ENCODE peak calls at places on chromosomes 2 and 18, in ten cellular contexts. N is fibroblast of lung, K is breast epithelium, J is thoracic aorta, W is AG10803, C is fibroblast of the aortic adventitia, P is endothelial cell, Z is WTC11, D is nephron progenitor cell, A is psoas muscle. U is an unnamed sample.

GRCh38 chr18:43620936-43621335 is 343.6 kb upstream of the SYT4 start:
- DNase-seq in Z (no peak), A (no peak), N (peak), C (peak), P (no peak), J (no peak), W (peak), K (no peak), D (peak), U (no peak)

GRCh38 chr2:94874277-94874997 is 3.2 kb downstream of the TEKT4 start:
- DNase-seq in J (no peak), Z (peak), W (peak), A (no peak), D (peak), C (peak), P (peak), N (peak), K (no peak), U (peak)

GRCh38 chr18:22872894-22873537 is 60.1 kb upstream of the RBBP8 start:
- DNase-seq in P (no peak), Z (no peak), D (no peak), J (no peak), C (peak), N (no peak), W (no peak), K (no peak), A (no peak), U (no peak)

GRCh38 chr2:184598313-184599053 is at the start of gene ZNF804A:
- DNase-seq in D (peak), Z (peak), J (no peak), K (no peak), N (peak), W (peak), P (peak), C (peak), A (peak), U (peak)

GRCh38 chr2:191230174-191230573 is 15.0 kb upstream of the MYO1B start:
- DNase-seq in A (no peak), J (no peak), P (no peak), N (peak), W (peak), D (no peak), C (peak), Z (no peak), K (no peak), U (no peak)

GRCh38 chr2:241788572-241788971 is 11.9 kb downstream of the GAL3ST2 start:
- DNase-seq in J (no peak), N (no peak), P (no peak), D (no peak), C (no peak), Z (no peak), A (no peak), W (no peak), K (peak), U (no peak)

GRCh38 chr18:34738173-34738894 is 28.2 kb downstream of the DTNA start:
- DNase-seq in P (no peak), C (peak), D (no peak), W (no peak), Z (no peak), J (no peak), K (no peak), A (no peak), N (peak), U (no peak)

GRCh38 chr2:225996477-225996858 is 597.0 kb downstream of the NYAP2 start:
- DNase-seq in D (no peak), C (no peak), N (no peak), W (peak), P (no peak), K (no peak), A (no peak), Z (no peak), J (no peak), U (no peak)

GRCh38 chr2:65402780-65403528 is 29.4 kb downstream of the SPRED2 start:
- DNase-seq in A (no peak), D (no peak), K (no peak), C (peak), J (no peak), Z (no peak), P (no peak), W (peak), N (peak), U (no peak)

GRCh38 chr18:78799382-78800089 is 180.1 kb upstream of the SALL3 start:
- DNase-seq in C (no peak), P (no peak), Z (no peak), N (no peak), A (no peak), W (no peak), K (no peak), D (no peak), J (no peak), U (no peak)

GRCh38 chr2:96265840-96266569 is at the start of the genes CIAO1 and TMEM127:
- DNase-seq in K (peak), A (peak), Z (peak), W (peak), P (peak), C (peak), N (peak), D (peak), J (peak), U (peak)

GRCh38 chr2:58047373-58047674 is 718 bp downstream of the VRK2 start:
- DNase-seq in Z (no peak), N (no peak), C (no peak), A (no peak), J (no peak), W (no peak), P (no peak), K (no peak), D (no peak), U (no peak)

GRCh38 chr2:188345439-188345838 is 53.8 kb downstream of the GULP1 start:
- DNase-seq in W (peak), K (no peak), D (no peak), P (no peak), N (peak), J (no peak), Z (no peak), C (peak), A (no peak), U (no peak)

GRCh38 chr2:222451270-222451674 is 26.9 kb downstream of the SGPP2 start:
- DNase-seq in N (peak), D (no peak), P (no peak), C (no peak), K (no peak), W (peak), Z (no peak), A (no peak), J (no peak), U (no peak)

GRCh38 chr2:59182249-59182648 is 941.1 kb upstream of the FANCL start:
- DNase-seq in A (no peak), J (no peak), K (no peak), W (peak), D (peak), C (no peak), Z (peak), P (peak), N (peak), U (peak)

GRCh38 chr2:164737612-164738081 is 104.0 kb downstream of the COBLL1 start:
- DNase-seq in Z (peak), N (peak), J (no peak), C (peak), W (peak), D (peak), P (peak), A (peak), K (peak), U (peak)

GRCh38 chr18:9814431-9814830 is 71.3 kb upstream of the TXNDC2 start:
- DNase-seq in Z (no peak), D (no peak), J (no peak), P (no peak), K (no peak), A (no peak), W (peak), N (peak), C (peak), U (no peak)

GRCh38 chr2:126620302-126620701 is 35.7 kb upstream of the GYPC start:
- DNase-seq in N (no peak), D (no peak), A (no peak), C (no peak), K (no peak), W (no peak), P (no peak), J (no peak), Z (no peak), U (no peak)

GRCh38 chr2:143936758-143937562 is 583.0 kb downstream of the ZEB2 start:
- DNase-seq in N (peak), Z (peak), D (peak), J (no peak), W (peak), C (peak), A (peak), P (peak), K (no peak), U (peak)

GRCh38 chr2:196293751-196294486 is 122.5 kb upstream of the STK17B start:
- DNase-seq in P (no peak), A (no peak), C (peak), N (peak), D (no peak), Z (no peak), W (peak), J (no peak), K (no peak), U (no peak)

GRCh38 chr2:100944617-100945432 is 57.3 kb upstream of the RPL31 start:
- DNase-seq in Z (no peak), K (no peak), C (no peak), N (no peak), W (no peak), P (no peak), A (no peak), J (no peak), D (no peak), U (no peak)

GRCh38 chr2:88481937-88482336 is 29.4 kb upstream of the FOXI3 start:
- DNase-seq in K (no peak), Z (no peak), A (no peak), N (no peak), P (no peak), D (peak), W (no peak), C (no peak), J (no peak), U (no peak)

GRCh38 chr18:25295624-25296138 is 56.3 kb downstream of the ZNF521 start:
- DNase-seq in W (no peak), J (no peak), A (no peak), D (no peak), P (no peak), C (no peak), Z (no peak), K (no peak), N (no peak), U (no peak)

GRCh38 chr2:195608768-195609454 is 48.1 kb upstream of the SLC39A10 start:
- DNase-seq in K (no peak), P (no peak), D (no peak), A (no peak), N (no peak), Z (no peak), J (no peak), W (no peak), C (no peak), U (no peak)

GRCh38 chr18:80225685-80226084 is 21.6 kb downstream of the PARD6G start:
- DNase-seq in K (no peak), A (no peak), W (no peak), N (no peak), J (no peak), P (no peak), D (no peak), Z (no peak), C (no peak), U (no peak)
- TF ChIP-seq CTCF in K (no peak), A (no peak), W (no peak), N (no peak), J (no peak), P (no peak), D (no peak), Z (no peak), C (no peak), U (no peak)

GRCh38 chr2:138713509-138713908 is 66.7 kb downstream of the NXPH2 start:
- DNase-seq in J (no peak), Z (no peak), C (no peak), P (no peak), D (no peak), K (no peak), N (no peak), W (no peak), A (no peak), U (no peak)

GRCh38 chr2:138718405-138718804 is 61.8 kb downstream of the NXPH2 start:
- DNase-seq in J (no peak), P (no peak), W (no peak), K (no peak), Z (no peak), N (no peak), A (no peak), D (no peak), C (no peak), U (no peak)

GRCh38 chr2:138713069-138713496 is 67.1 kb downstream of the NXPH2 start:
- DNase-seq in W (no peak), N (no peak), A (no peak), K (no peak), J (no peak), C (no peak), P (no peak), Z (no peak), D (no peak), U (no peak)

GRCh38 chr2:138712212-138712979 is 67.8 kb downstream of the NXPH2 start:
- DNase-seq in J (no peak), A (no peak), P (no peak), Z (no peak), N (peak), C (peak), D (no peak), W (peak), K (no peak), U (no peak)

GRCh38 chr2:138716183-138716582 is 64.0 kb downstream of the NXPH2 start:
- DNase-seq in W (no peak), A (no peak), C (no peak), J (no peak), Z (no peak), N (no peak), D (no peak), P (no peak), K (no peak), U (no peak)
- TF ChIP-seq CTCF in W (no peak), A (no peak), C (no peak), J (no peak), Z (no peak), N (peak), D (no peak), P (no peak), K (no peak), U (no peak)

GRCh38 chr18:37538526-37539205 is 26.9 kb downstream of the CELF4 start:
- DNase-seq in Z (no peak), D (no peak), N (no peak), J (no peak), K (no peak), W (no peak), C (no peak), P (no peak), A (no peak), U (no peak)

GRCh38 chr18:37536646-37537045 is 29.0 kb downstream of the CELF4 start:
- DNase-seq in K (no peak), N (no peak), J (no peak), A (no peak), Z (no peak), W (no peak), D (no peak), C (no peak), P (no peak), U (no peak)

GRCh38 chr18:37539236-37539635 is 26.4 kb downstream of the CELF4 start:
- DNase-seq in A (no peak), Z (no peak), P (no peak), C (no peak), N (no peak), J (no peak), W (no peak), D (no peak), K (no peak), U (no peak)

GRCh38 chr18:37535968-37536367 is 29.6 kb downstream of the CELF4 start:
- DNase-seq in J (no peak), N (no peak), A (no peak), D (no peak), W (peak), Z (no peak), C (no peak), P (no peak), K (no peak), U (no peak)

DNA sequence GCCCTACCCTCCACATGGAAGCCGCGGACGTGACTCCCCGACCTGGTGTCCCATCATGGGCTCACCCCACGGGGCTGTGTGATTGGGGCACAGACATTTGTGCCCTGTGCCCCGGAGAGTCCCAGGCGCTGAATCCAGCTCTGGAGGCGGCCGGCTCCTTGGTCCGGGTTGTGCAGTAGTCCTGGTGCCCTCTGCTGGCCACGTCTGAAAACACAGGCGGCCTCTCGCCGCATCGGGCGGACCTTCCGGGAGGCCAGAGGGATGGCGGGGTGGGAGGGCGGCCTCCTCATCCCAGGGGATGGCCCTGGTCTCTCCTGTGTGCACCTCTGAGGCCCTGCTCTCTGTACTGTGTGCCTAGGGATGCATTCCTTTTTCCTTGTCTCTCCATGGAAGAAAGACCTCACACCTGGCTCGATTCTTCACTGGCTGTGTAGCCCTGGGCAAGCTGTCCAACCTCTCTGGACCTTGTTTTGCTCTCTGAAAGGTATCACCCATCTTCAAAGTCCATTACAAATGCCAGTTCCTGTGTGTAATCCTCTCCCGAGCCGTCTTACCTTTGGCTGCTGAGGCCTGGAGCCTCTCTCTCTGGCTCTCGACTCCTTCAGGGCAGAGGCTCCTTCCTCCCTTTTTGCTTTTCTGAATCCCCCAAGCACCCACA is 27.6 kb downstream of the CELF4 start:
- DNase-seq in C (peak), W (peak), D (peak), K (peak), N (peak), Z (peak), J (peak), A (peak), P (peak), U (peak)
- TF ChIP-seq CTCF in C (peak), W (peak), D (peak), K (peak), N (peak), Z (peak), J (peak), A (peak), P (peak), U (peak)

GRCh38 chr2:97355887-97356286 is 233.8 kb downstream of the ANKRD36B start:
- DNase-seq in K (no peak), Z (peak), N (no peak), D (no peak), A (no peak), P (no peak), C (no peak), W (no peak), J (no peak), U (no peak)
- TF ChIP-seq CTCF in K (no peak), Z (no peak), N (no peak), D (no peak), A (no peak), P (no peak), C (no peak), W (no peak), J (no peak), U (no peak)

GRCh38 chr18:58787750-58788149 is 76.9 kb upstream of the ZNF532 start:
- DNase-seq in N (peak), P (no peak), C (no peak), D (no peak), J (no peak), K (no peak), W (peak), Z (no peak), A (no peak), U (no peak)

GRCh38 chr18:58788470-58788869 is 76.2 kb upstream of the ZNF532 start:
- DNase-seq in W (peak), K (no peak), D (no peak), J (no peak), C (no peak), N (peak), Z (no peak), A (no peak), P (no peak), U (no peak)

GRCh38 chr18:58784601-58785137 is 80.0 kb upstream of the ZNF532 start:
- DNase-seq in W (no peak), C (no peak), P (no peak), K (no peak), N (peak), Z (no peak), J (peak), A (no peak), D (peak), U (peak)

GRCh38 chr18:58785870-58786269 is 78.8 kb upstream of the ZNF532 start:
- DNase-seq in N (no peak), A (no peak), P (no peak), W (no peak), J (no peak), Z (no peak), D (no peak), K (no peak), C (no peak), U (no peak)

DNA sequence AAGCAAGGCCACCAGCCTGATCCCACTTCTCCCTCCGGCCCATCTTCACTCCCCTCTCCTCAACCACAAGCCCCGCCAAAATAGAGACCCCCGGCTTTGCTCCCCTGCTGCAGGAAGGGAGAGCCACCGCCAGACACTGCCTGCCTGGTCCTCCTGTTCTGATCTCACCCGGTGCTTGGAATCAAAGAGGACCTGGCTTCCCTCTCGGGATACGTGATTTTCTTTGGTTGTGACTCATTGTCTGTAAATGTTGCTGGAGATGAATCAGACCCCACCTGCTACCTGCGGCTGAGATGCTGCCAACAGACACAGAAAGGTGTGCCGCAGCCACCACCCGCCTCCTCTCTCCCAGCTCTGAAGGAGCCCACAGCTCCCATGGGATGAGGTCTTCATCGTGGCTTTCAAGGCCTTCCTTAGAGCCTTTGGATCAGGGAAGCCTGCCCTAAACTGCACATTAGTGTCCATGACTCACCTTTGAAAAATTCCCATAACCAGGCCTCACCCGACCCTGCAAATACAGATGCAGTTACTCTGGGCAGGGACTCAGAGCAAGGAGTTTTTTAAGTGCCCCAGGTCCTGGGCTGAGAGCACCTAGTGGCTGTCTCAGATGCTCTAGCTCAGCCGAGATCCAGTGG is 79.4 kb upstream of the ZNF532 start:
- DNase-seq in A (no peak), D (no peak), C (peak), N (peak), J (peak), Z (no peak), P (no peak), W (peak), K (peak), U (no peak)
- TF ChIP-seq CTCF in A (no peak), D (no peak), C (peak), N (no peak), J (peak), Z (no peak), P (no peak), W (peak), K (no peak), U (peak)

DNA sequence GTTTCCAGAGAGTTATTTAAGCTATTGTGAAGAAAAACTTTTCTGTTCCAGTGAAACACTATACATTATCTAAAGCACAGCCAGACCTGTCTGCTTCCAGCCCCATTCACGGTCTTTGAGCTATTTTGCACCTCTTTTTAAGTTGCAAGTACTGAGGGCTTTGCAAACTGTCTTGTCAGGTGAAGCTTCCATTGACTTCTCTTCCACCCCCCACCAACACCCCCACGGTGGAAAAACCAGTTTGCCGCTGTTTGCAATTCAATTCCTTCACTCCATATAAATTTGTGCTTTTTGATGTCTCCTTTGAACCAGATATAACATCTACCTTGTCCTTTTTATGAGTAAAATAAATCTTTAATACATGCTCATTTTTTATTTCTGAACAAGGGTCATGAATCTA is 15.7 kb downstream of the B3GNT7 start:
- DNase-seq in C (no peak), P (no peak), K (no peak), N (no peak), Z (no peak), D (no peak), W (no peak), A (no peak), J (no peak), U (no peak)
- TF ChIP-seq CTCF in C (no peak), P (no peak), K (no peak), N (no peak), Z (no peak), D (no peak), W (no peak), A (no peak), J (no peak), U (no peak)

DNA sequence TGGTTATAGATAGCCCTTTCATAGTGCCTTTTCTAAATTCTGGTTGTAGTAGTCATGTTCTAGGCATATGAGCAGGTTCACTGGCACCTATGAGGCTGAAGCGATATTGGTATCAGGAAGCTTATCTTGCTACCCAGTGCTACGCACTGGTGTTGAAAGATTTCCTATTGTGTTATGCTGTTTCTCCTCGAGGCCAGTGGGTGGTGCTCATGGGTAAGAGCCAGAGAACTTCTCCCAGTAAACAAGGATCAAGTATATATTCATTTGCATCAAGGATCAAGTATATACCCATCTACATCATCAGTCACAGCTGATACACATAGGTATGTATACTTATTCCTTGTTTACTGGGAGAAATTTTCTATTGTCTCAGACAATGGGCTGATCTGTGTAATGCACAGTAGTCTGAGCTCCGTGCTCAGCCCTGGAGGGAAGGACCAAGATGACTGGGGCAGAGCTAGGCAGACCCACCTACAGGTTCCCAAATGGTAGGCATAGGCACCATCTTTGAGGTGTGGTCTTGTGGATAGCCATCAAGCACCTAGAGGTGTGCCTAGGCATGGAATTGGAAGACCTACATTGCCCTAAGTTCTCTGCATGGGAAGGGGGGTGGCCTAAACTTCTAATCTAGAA is 101.2 kb upstream of the GALNT13 start:
- DNase-seq in C (no peak), J (no peak), K (no peak), N (no peak), P (no peak), W (no peak), D (no peak), Z (no peak), A (no peak), U (no peak)
- TF ChIP-seq CTCF in C (no peak), J (no peak), K (no peak), N (no peak), P (no peak), W (no peak), D (no peak), Z (peak), A (no peak), U (peak)

U was measured in neural crest cell.